ENCODE peak calls at places on chromosomes 7 and 10, in ten cellular contexts. L, F, X, N, G, A, D, P, T and W are unnamed samples.

GRCh38 chr10:13587367-13587766 is 602 bp downstream of the PRPF18 start:
- DNase-seq in T (peak), A (no peak), L (peak), G (peak), X (no peak), N (no peak), D (no peak), P (peak), F (peak), W (no peak)

GRCh38 chr10:108755661-108756060 is 1167.7 kb downstream of the XPNPEP1 start:
- DNase-seq in A (no peak), L (no peak), G (no peak), F (no peak), T (no peak), P (no peak), N (no peak), X (no peak), D (no peak), W (no peak)

GRCh38 chr10:34758447-34758996 is 56.6 kb downstream of the PARD3 start:
- DNase-seq in P (no peak), D (no peak), L (peak), A (no peak), G (peak), X (no peak), F (peak), N (no peak), T (no peak), W (no peak)

GRCh38 chr10:133438711-133439273 is 14.4 kb upstream of the SPRN start:
- DNase-seq in L (no peak), N (no peak), T (peak), A (no peak), P (no peak), F (peak), X (no peak), G (peak), D (no peak), W (no peak)

GRCh38 chr10:102505462-102506115 is 1.8 kb downstream of the SUFU start:
- DNase-seq in T (no peak), D (no peak), G (no peak), A (no peak), F (no peak), X (no peak), P (no peak), N (no peak), L (no peak), W (no peak)

GRCh38 chr10:21807162-21807561 is 196.4 kb downstream of the DNAJC1 start:
- DNase-seq in T (no peak), F (peak), G (no peak), N (no peak), X (no peak), P (no peak), A (no peak), L (no peak), D (no peak), W (no peak)

GRCh38 chr7:144391823-144392255 is 11.7 kb downstream of the NOBOX start:
- DNase-seq in T (peak), X (no peak), P (no peak), G (peak), N (no peak), L (peak), A (no peak), D (no peak), F (peak), W (no peak)

GRCh38 chr7:49852619-49853462 is 79.4 kb downstream of the VWC2 start:
- DNase-seq in G (peak), L (peak), D (no peak), A (no peak), T (peak), F (peak), X (no peak), P (no peak), N (peak), W (no peak)

GRCh38 chr7:135729230-135729629 is 1.2 kb upstream of the SLC13A4 start:
- DNase-seq in T (no peak), F (no peak), N (no peak), L (no peak), D (no peak), G (no peak), X (no peak), P (no peak), A (no peak), W (no peak)

GRCh38 chr10:56653289-56653688 is 292.2 kb upstream of the ZWINT start:
- DNase-seq in N (no peak), X (no peak), G (no peak), P (no peak), D (no peak), F (no peak), A (no peak), T (peak), L (no peak), W (no peak)

GRCh38 chr10:490891-491571 is 198.4 kb downstream of the DIP2C start:
- DNase-seq in G (no peak), P (no peak), L (peak), T (no peak), F (peak), N (no peak), A (peak), X (no peak), D (no peak), W (peak)
- H3K4me3 ChIP-seq in G (no peak), P (no peak), L (no peak), T (no peak), F (no peak), N (no peak), A (no peak), X (peak), D (no peak), W (peak)

DNA sequence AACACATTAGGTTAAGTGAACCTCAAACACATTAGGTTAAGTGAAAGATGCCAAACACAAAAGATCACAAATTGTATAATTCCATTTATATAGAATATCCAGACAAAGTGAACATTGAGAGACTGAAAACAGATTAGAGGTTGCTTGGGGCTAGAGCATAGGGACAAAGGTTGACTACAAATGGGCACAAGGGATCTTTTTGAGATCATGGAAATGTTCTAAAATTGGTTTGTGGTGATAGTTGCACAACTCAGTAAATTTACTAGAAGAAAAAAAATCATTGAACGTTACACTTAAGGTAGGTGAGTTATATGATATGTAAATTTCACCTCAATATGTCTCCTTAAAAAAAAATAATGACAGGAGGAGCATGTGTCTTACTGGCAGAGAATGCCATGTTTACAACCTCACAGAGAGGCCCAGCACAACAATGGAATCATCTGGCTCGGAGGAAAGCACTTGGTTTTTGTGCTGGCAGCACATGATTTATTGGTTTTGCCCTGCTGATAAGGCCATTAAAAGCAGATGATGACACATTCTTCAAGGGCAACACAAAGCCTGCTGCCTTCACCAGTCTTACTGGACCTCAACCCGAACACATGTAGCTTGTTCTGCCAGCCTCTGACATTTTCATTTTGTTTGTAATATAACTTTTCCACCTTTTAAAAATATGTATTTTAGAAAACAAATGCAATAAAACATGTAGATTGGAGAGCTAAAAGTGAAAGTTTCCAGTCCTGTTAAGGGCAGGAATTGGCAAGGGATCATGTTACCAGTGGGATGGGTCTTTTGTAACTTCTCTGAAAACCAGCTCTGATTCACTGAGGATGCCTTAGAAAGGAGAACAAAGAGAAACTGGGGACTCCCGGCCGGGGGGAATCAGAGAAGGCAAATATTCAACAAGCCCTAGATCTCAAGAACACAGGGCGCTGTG is 11.9 kb upstream of the LMOD2 start:
- DNase-seq in X (no peak), A (peak), D (no peak), N (no peak), F (peak), T (no peak), L (peak), G (peak), P (no peak), W (no peak)
- H3K27ac ChIP-seq in X (no peak), A (peak), D (no peak), N (peak), F (peak), T (no peak), L (peak), G (no peak), P (no peak), W (peak)

GRCh38 chr10:16521311-16522016 is at the start of gene C1QL3:
- DNase-seq in A (no peak), L (peak), F (peak), X (no peak), N (peak), P (peak), D (no peak), T (no peak), G (peak), W (no peak)

GRCh38 chr10:16519250-16519907 is 2.3 kb downstream of the C1QL3 start:
- DNase-seq in L (no peak), A (no peak), F (peak), D (no peak), N (peak), X (no peak), T (no peak), G (no peak), P (no peak), W (no peak)

GRCh38 chr10:16518822-16519221 is 2.9 kb downstream of the C1QL3 start:
- DNase-seq in P (no peak), D (no peak), G (no peak), N (no peak), F (no peak), L (no peak), T (no peak), A (no peak), X (no peak), W (no peak)

GRCh38 chr10:16520900-16521299 is 779 bp downstream of the C1QL3 start:
- DNase-seq in G (no peak), N (peak), T (no peak), L (peak), D (no peak), X (no peak), P (peak), A (no peak), F (peak), W (peak)

GRCh38 chr10:16519908-16520861 is 1.5 kb downstream of the C1QL3 start:
- DNase-seq in N (peak), G (no peak), A (no peak), X (no peak), F (peak), T (no peak), D (no peak), P (peak), L (peak), W (no peak)
- H3K4me3 ChIP-seq in N (no peak), G (peak), A (peak), X (peak), F (peak), T (no peak), D (peak), P (peak), L (peak), W (peak)

GRCh38 chr7:131197920-131198610 is 129.6 kb upstream of the MKLN1 start:
- DNase-seq in L (no peak), N (no peak), F (no peak), G (no peak), D (no peak), A (no peak), X (no peak), P (no peak), T (no peak), W (no peak)
- H3K27ac ChIP-seq in L (no peak), N (no peak), F (no peak), G (no peak), D (no peak), A (no peak), X (no peak), P (no peak), T (no peak), W (no peak)

GRCh38 chr7:101175664-101176063 is 4.4 kb downstream of the NAT16 start:
- DNase-seq in P (no peak), X (no peak), N (no peak), L (no peak), D (no peak), A (no peak), F (no peak), T (no peak), G (peak), W (no peak)

GRCh38 chr7:101172854-101173751 is 7.0 kb downstream of the NAT16 start:
- DNase-seq in X (no peak), F (peak), N (peak), T (no peak), L (peak), P (peak), G (peak), D (no peak), A (peak), W (peak)

GRCh38 chr7:101172005-101172853 is 6.9 kb upstream of the VGF start:
- DNase-seq in X (no peak), T (peak), L (no peak), N (peak), G (no peak), F (peak), P (no peak), A (no peak), D (no peak), W (no peak)

GRCh38 chr7:101174322-101174854 is 5.7 kb downstream of the NAT16 start:
- DNase-seq in N (peak), D (no peak), A (no peak), F (peak), P (no peak), T (no peak), X (no peak), L (no peak), G (no peak), W (no peak)

GRCh38 chr7:101173752-101174244 is 6.3 kb downstream of the NAT16 start:
- DNase-seq in P (peak), G (peak), F (peak), N (no peak), T (peak), L (no peak), X (no peak), A (no peak), D (peak), W (no peak)
- H3K4me3 ChIP-seq in P (no peak), G (no peak), F (peak), N (no peak), T (peak), L (no peak), X (peak), A (no peak), D (no peak), W (peak)